ENCODE peak calls at places on chromosomes 7 and 10, in eight cellular contexts. C, Z, D, N, L, B, V and J are unnamed samples.

GRCh38 chr10:62805139-62806092 is 896 bp downstream of the ADO start:
- DNase-seq in B (peak), C (peak), D (peak), V (peak), Z (no peak), L (peak), N (peak), J (no peak)

GRCh38 chr7:30988346-30989005 is 24.7 kb downstream of the GHRHR start:
- DNase-seq in C (no peak), V (no peak), Z (no peak), D (no peak), B (no peak), N (no peak), L (peak), J (no peak)

GRCh38 chr10:69425513-69426298 is 9.0 kb upstream of the TACR2 start:
- DNase-seq in N (no peak), B (no peak), L (no peak), C (no peak), D (no peak), V (no peak), Z (no peak), J (no peak)

GRCh38 chr10:73717564-73717963 is 19.7 kb upstream of the AGAP5 start:
- DNase-seq in Z (no peak), V (no peak), C (no peak), D (no peak), B (no peak), L (no peak), N (no peak), J (no peak)

GRCh38 chr7:136303162-136303561 is 326.0 kb upstream of the MTPN start:
- DNase-seq in D (no peak), V (no peak), L (no peak), N (peak), C (no peak), Z (no peak), B (peak), J (no peak)

GRCh38 chr10:17335065-17335464 is 107.0 kb downstream of the VIM start:
- DNase-seq in D (no peak), B (peak), Z (peak), L (peak), V (no peak), N (peak), C (no peak), J (peak)

GRCh38 chr10:43808136-43808535 is 159.5 kb upstream of the ZNF32 start:
- DNase-seq in B (no peak), L (peak), D (no peak), Z (no peak), N (no peak), V (no peak), C (no peak), J (no peak)

GRCh38 chr7:44970521-44971051 is 8.2 kb downstream of the MYO1G start:
- DNase-seq in V (no peak), C (no peak), Z (no peak), N (no peak), L (no peak), B (no peak), D (no peak), J (no peak)